ENCODE peak calls at places on chromosome 18, in four cellular contexts. Z is HL-60, Q is H54, F is small intestine. P is an unnamed sample.

GRCh38 chr18:57930476-57930875 is 113.5 kb upstream of the NEDD4L start:
- DNase-seq in Z (no peak), Q (no peak), F (peak), P (no peak)

GRCh38 chr18:1393929-1394328 is 489.3 kb downstream of the ADCYAP1 start:
- DNase-seq in Z (no peak), Q (no peak), F (no peak), P (no peak)

GRCh38 chr18:76633504-76634259 is 138.6 kb upstream of the ZNF516 start:
- DNase-seq in Z (no peak), Q (no peak), F (no peak), P (no peak)

GRCh38 chr18:23828426-23828825 is 139.2 kb downstream of the LAMA3 start:
- DNase-seq in Z (peak), Q (peak), F (peak), P (peak)

GRCh38 chr18:73419531-73419930 is 551.7 kb upstream of the NETO1 start:
- DNase-seq in Z (no peak), Q (no peak), F (no peak), P (no peak)

GRCh38 chr18:22470511-22471181 is 52.9 kb upstream of the CTAGE1 start:
- DNase-seq in Z (no peak), Q (no peak), F (peak), P (no peak)

GRCh38 chr18:11115268-11115667 is 34.1 kb downstream of the PIEZO2 start:
- DNase-seq in Z (no peak), Q (no peak), F (no peak), P (no peak)

GRCh38 chr18:47868744-47869143 is 61.7 kb downstream of the SMAD2 start:
- DNase-seq in Z (no peak), Q (no peak), F (no peak), P (no peak)

GRCh38 chr18:35122586-35123224 is 81.5 kb downstream of the MAPRE2 start:
- DNase-seq in Z (no peak), Q (no peak), F (no peak), P (no peak)

GRCh38 chr18:78932281-78932680 is 47.3 kb upstream of the SALL3 start:
- DNase-seq in Z (no peak), Q (no peak), F (no peak), P (no peak)

GRCh38 chr18:27353273-27353672 is 168.2 kb upstream of the CHST9 start:
- DNase-seq in Z (no peak), Q (no peak), F (no peak), P (no peak)

GRCh38 chr18:76494541-76495403 is at the start of gene ZNF516:
- DNase-seq in Z (no peak), Q (no peak), F (peak), P (no peak)

GRCh38 chr18:67467188-67467587 is 49.3 kb downstream of the DSEL start:
- DNase-seq in Z (no peak), Q (no peak), F (no peak), P (no peak)

GRCh38 chr18:26225915-26226228 is 373 bp upstream of the TAF4B start:
- DNase-seq in Z (no peak), Q (no peak), F (no peak), P (no peak)

GRCh38 chr18:55415258-55415871 is 172.6 kb downstream of the TCF4 start:
- DNase-seq in Z (peak), Q (no peak), F (peak), P (no peak)